ENCODE peak calls at places on chromosomes 13 and 19, in ten cellular contexts. U, E, Z, N, G, S, V, I, W and J are unnamed samples.

GRCh38 chr19:48718711-48719231 is 754 bp downstream of the MAMSTR start:
- DNase-seq in U (no peak), E (no peak), Z (no peak), N (no peak), G (peak), S (no peak), V (no peak), I (no peak), W (no peak), J (no peak)

GRCh38 chr19:11192957-11193939 is 4.1 kb downstream of the KANK2 start:
- DNase-seq in U (no peak), E (no peak), Z (no peak), N (no peak), G (no peak), S (no peak), V (no peak), I (no peak), W (no peak), J (no peak)

GRCh38 chr19:1921326-1921725 is 16.1 kb downstream of the ADAT3 start:
- DNase-seq in U (no peak), E (no peak), Z (no peak), N (no peak), G (no peak), S (no peak), V (no peak), I (no peak), W (no peak), J (no peak)

GRCh38 chr13:21071894-21072293 is 10.5 kb upstream of the LATS2 start:
- DNase-seq in U (no peak), E (no peak), Z (no peak), N (no peak), G (no peak), S (no peak), V (peak), I (no peak), W (no peak), J (no peak)

GRCh38 chr19:13841339-13842293 is 35.3 kb upstream of the NANOS3 start:
- DNase-seq in U (peak), E (no peak), Z (peak), N (peak), G (peak), S (no peak), V (peak), I (peak), W (peak), J (peak)

GRCh38 chr19:2813235-2814160 is 6.2 kb upstream of the ZNF554 start:
- DNase-seq in U (no peak), E (no peak), Z (no peak), N (no peak), G (no peak), S (no peak), V (no peak), I (no peak), W (no peak), J (no peak)

GRCh38 chr19:23365222-23365621 is 30.0 kb downstream of the ZNF91 start:
- DNase-seq in U (no peak), E (no peak), Z (no peak), N (no peak), G (no peak), S (no peak), V (no peak), I (no peak), W (no peak), J (no peak)

GRCh38 chr13:81987159-81987558 is 1646.2 kb upstream of the SPRY2 start:
- DNase-seq in U (no peak), E (no peak), Z (no peak), N (no peak), G (no peak), S (no peak), V (no peak), I (no peak), W (no peak), J (peak)

GRCh38 chr13:92379371-92379770 is 847.2 kb upstream of the GPC6 start:
- DNase-seq in U (no peak), E (no peak), Z (no peak), N (no peak), G (no peak), S (no peak), V (no peak), I (no peak), W (no peak), J (no peak)

GRCh38 chr19:18617562-18617961 is 4.9 kb downstream of the TMEM59L start:
- DNase-seq in U (no peak), E (no peak), Z (no peak), N (no peak), G (no peak), S (no peak), V (no peak), I (no peak), W (no peak), J (no peak)

GRCh38 chr13:113903912-113904311 is 40.0 kb upstream of the GAS6 start:
- DNase-seq in U (no peak), E (no peak), Z (no peak), N (no peak), G (no peak), S (no peak), V (no peak), I (no peak), W (no peak), J (no peak)

GRCh38 chr13:95087746-95088305 is 213.4 kb downstream of the ABCC4 start:
- DNase-seq in U (no peak), E (no peak), Z (peak), N (peak), G (no peak), S (peak), V (peak), I (no peak), W (no peak), J (no peak)

GRCh38 chr13:48493076-48493765 is 39.7 kb downstream of the RCBTB2 start:
- DNase-seq in U (no peak), E (no peak), Z (no peak), N (no peak), G (no peak), S (no peak), V (no peak), I (no peak), W (no peak), J (peak)

GRCh38 chr19:48444129-48444932 is 1.5 kb upstream of the GRWD1 start:
- DNase-seq in U (no peak), E (no peak), Z (no peak), N (no peak), G (no peak), S (no peak), V (no peak), I (no peak), W (no peak), J (no peak)

GRCh38 chr19:1076951-1077350 is 10.0 kb downstream of the ARHGAP45 start:
- DNase-seq in U (peak), E (no peak), Z (no peak), N (no peak), G (peak), S (no peak), V (no peak), I (peak), W (no peak), J (peak)

GRCh38 chr19:17860993-17861360 is 1.3 kb downstream of the RPL18A start:
- DNase-seq in U (no peak), E (no peak), Z (no peak), N (no peak), G (no peak), S (no peak), V (no peak), I (no peak), W (no peak), J (peak)

GRCh38 chr13:60165391-60166099 is 1.8 kb upstream of the DIAPH3 start:
- DNase-seq in U (no peak), E (no peak), Z (no peak), N (no peak), G (no peak), S (no peak), V (peak), I (no peak), W (no peak), J (no peak)

GRCh38 chr19:342801-343421 is 1.7 kb downstream of the MIER2 start:
- DNase-seq in U (peak), E (no peak), Z (peak), N (no peak), G (peak), S (peak), V (peak), I (peak), W (no peak), J (peak)

GRCh38 chr19:47024502-47024901 is 4.9 kb downstream of the NPAS1 start:
- DNase-seq in U (no peak), E (no peak), Z (no peak), N (no peak), G (no peak), S (no peak), V (no peak), I (no peak), W (no peak), J (no peak)

GRCh38 chr19:47026156-47026555 is 6.5 kb downstream of the NPAS1 start:
- DNase-seq in U (no peak), E (no peak), Z (no peak), N (no peak), G (no peak), S (no peak), V (no peak), I (no peak), W (no peak), J (no peak)

GRCh38 chr19:47026889-47027288 is 7.3 kb downstream of the NPAS1 start:
- DNase-seq in U (no peak), E (no peak), Z (no peak), N (no peak), G (no peak), S (no peak), V (no peak), I (no peak), W (no peak), J (no peak)

GRCh38 chr19:47027586-47028371 is 8.1 kb downstream of the NPAS1 start:
- DNase-seq in U (no peak), E (no peak), Z (no peak), N (no peak), G (no peak), S (no peak), V (no peak), I (no peak), W (no peak), J (no peak)

DNA sequence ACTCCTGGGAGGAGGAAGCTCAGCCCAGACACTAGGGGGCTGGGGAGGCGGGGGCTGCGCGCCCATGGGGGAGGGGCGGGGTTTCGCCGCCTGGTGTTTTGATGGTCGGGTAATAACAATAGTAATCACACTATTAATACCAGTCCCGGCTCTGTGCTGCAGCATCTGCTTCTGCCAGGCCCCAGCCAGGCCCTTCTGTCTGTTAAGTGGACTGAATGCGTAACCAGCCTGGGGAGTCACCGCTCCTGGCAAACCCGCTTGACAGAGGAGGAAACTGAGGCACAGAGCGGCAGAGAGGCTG is 8.7 kb downstream of the NPAS1 start:
- DNase-seq in U (no peak), E (no peak), Z (no peak), N (no peak), G (no peak), S (no peak), V (no peak), I (no peak), W (no peak), J (no peak)
- TF ChIP-seq CTCF in U (no peak), E (no peak), Z (no peak), N (no peak), G (no peak), S (no peak), V (no peak), I (no peak), W (no peak), J (no peak)

GRCh38 chr19:50498219-50499056 is 12.6 kb downstream of the JOSD2 start:
- DNase-seq in U (no peak), E (no peak), Z (no peak), N (no peak), G (no peak), S (no peak), V (no peak), I (no peak), W (no peak), J (no peak)

GRCh38 chr19:50501186-50501567 is 9.8 kb downstream of the JOSD2 start:
- DNase-seq in U (peak), E (no peak), Z (no peak), N (peak), G (no peak), S (no peak), V (no peak), I (peak), W (no peak), J (no peak)

GRCh38 chr19:50500753-50501151 is 10.2 kb downstream of the JOSD2 start:
- DNase-seq in U (peak), E (no peak), Z (no peak), N (no peak), G (no peak), S (no peak), V (no peak), I (peak), W (no peak), J (no peak)

GRCh38 chr19:50501568-50502475 is 9.2 kb downstream of the JOSD2 start:
- DNase-seq in U (peak), E (no peak), Z (no peak), N (no peak), G (no peak), S (no peak), V (no peak), I (peak), W (no peak), J (no peak)

DNA sequence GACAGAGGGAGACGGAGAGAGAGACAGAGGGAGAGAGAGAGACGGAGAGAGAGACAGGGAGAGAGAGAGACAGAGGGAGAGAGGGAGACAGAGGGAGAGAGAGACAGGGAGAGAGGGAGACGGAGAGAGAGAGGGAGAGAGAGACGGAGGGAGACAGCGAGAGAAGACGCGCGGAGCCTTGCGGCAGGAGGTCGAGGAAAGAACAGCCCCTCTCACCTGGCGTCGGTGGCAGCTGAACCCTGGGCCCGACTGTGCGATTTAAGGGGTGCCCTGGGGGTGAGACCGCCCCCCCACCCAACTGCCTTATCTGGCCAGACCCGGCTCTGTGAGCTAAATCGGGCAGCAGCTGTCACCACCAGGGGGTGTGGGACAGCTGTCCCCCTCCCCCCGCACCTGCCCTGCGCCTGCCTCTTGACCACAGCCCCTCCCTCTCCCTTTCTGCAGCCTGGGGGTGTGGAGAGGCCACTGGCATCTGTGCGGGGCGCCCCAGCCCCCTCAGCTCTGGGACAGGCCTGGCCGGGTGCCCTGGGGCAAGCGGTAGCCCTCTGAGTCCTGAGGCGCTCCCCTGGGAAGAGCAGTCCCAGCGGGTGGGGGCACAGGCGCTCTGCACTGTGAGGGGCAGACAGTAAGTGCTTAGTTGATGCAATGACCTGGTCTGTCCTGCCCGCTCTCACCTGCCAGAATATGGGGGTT is 10.8 kb downstream of the JOSD2 start:
- DNase-seq in U (peak), E (no peak), Z (no peak), N (peak), G (no peak), S (no peak), V (no peak), I (no peak), W (no peak), J (no peak)
- TF ChIP-seq CTCF in U (no peak), E (no peak), Z (peak), N (peak), G (no peak), S (peak), V (no peak), I (peak), W (no peak), J (peak)

GRCh38 chr13:29676535-29676934 is 81.0 kb upstream of the SLC7A1 start:
- DNase-seq in U (no peak), E (no peak), Z (peak), N (peak), G (no peak), S (no peak), V (peak), I (no peak), W (no peak), J (no peak)

GRCh38 chr13:29679357-29680050 is 84.0 kb upstream of the SLC7A1 start:
- DNase-seq in U (no peak), E (no peak), Z (no peak), N (no peak), G (peak), S (no peak), V (peak), I (no peak), W (no peak), J (no peak)

GRCh38 chr13:29674532-29674931 is 79.0 kb upstream of the SLC7A1 start:
- DNase-seq in U (no peak), E (no peak), Z (peak), N (peak), G (no peak), S (no peak), V (peak), I (no peak), W (no peak), J (no peak)

GRCh38 chr13:29677627-29678026 is 82.1 kb upstream of the SLC7A1 start:
- DNase-seq in U (no peak), E (no peak), Z (no peak), N (no peak), G (no peak), S (no peak), V (no peak), I (no peak), W (no peak), J (no peak)

DNA sequence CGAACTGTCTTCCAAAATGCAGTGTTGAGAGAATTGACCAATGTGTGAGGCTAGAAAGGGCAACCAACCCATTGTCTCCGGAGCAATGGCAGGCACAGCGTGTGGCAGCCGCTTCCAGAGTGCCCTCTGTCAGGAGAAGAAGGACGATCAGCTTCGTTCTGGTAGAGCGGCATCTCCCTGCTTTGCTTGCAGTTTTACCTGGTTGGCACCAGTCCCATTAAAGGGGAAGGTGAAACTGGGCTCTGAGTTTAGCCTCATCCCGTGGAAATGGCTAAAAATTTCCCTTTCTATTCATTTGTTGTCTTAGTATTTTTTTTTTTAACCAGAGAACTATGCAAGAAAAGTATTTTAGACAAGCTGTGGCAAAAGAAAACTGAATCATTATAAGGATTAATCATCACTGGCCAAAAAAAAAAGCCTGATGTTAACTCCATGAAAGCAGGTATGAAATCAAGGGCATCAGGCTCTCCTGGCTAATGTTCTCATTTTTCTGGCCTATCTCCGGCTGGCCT is 81.5 kb upstream of the SLC7A1 start:
- DNase-seq in U (no peak), E (no peak), Z (peak), N (peak), G (no peak), S (no peak), V (peak), I (peak), W (no peak), J (peak)
- TF ChIP-seq CTCF in U (no peak), E (no peak), Z (no peak), N (no peak), G (no peak), S (no peak), V (no peak), I (no peak), W (no peak), J (no peak)

DNA sequence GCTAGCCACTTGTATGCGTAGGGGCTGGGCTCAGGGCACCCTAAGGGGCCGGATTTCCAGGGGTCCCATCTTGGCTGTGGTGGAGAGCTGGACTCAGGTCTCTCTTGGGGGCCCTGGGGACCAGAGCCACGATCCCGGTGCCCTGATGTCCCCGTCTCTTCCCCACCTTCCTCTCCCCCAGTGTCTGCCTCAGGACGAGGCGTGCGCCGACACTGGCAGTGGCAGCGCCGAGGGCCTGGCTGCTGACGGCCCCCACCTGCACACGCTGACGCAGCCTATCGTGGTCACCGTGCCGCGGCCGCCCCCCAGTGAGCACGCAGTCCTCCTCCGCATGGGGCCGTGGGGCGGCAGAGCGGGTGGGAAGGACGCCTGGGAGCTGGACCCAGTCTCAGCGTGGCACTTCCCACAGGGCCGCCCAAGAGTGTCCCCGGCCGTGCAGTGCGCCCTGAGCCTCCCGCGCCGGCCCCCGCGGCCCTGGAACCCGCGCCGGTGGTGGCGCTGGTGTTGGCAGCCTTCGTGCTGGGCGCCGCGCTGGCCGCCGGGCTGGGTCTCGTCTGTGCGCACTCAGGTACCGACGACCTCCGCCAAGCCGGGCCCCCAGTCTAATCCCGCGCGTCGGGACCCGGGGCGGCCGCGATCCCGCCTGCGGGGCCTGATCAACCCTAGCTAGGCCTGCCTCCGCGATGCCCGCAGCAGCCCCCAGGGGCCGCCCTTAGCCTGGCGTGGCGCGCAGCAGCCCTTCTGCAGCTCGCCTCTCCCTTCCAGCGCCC is 2.7 kb upstream of the SNAPC2 start:
- DNase-seq in U (peak), E (no peak), Z (peak), N (peak), G (peak), S (peak), V (peak), I (peak), W (no peak), J (no peak)
- TF ChIP-seq CTCF in U (peak), E (peak), Z (peak), N (peak), G (peak), S (peak), V (peak), I (no peak), W (no peak), J (no peak)

GRCh38 chr13:79972066-79972569 is 368.8 kb downstream of the SPRY2 start:
- DNase-seq in U (no peak), E (no peak), Z (no peak), N (no peak), G (no peak), S (no peak), V (no peak), I (no peak), W (no peak), J (no peak)

DNA sequence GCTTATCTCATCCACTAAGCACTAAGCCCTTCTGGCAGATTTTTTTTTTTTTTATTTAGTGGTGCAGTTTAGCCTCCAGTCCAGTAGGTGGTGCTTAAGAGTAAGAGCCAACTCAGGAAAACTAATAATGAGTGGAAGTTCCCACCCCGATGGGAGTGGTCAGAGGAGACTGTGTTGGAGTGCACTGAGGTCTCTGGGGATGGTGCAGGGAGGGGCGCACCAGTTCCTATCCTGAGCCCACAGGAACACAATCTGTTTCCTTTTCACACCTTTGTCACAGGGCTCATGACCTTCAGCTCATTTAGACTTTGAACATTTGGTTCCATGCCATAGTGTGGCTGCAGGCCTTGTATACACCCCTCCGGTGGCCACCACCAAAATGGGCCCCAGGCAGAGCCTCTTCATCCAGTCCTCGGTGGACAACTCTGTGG is 367.4 kb downstream of the SPRY2 start:
- DNase-seq in U (no peak), E (no peak), Z (no peak), N (peak), G (no peak), S (peak), V (no peak), I (peak), W (no peak), J (no peak)
- TF ChIP-seq CTCF in U (peak), E (peak), Z (peak), N (no peak), G (peak), S (peak), V (peak), I (peak), W (no peak), J (peak)

GRCh38 chr13:69524459-69525155 is 583.0 kb upstream of the ATXN8OS start:
- DNase-seq in U (no peak), E (no peak), Z (peak), N (no peak), G (no peak), S (peak), V (no peak), I (no peak), W (no peak), J (peak)
- TF ChIP-seq CTCF in U (no peak), E (no peak), Z (peak), N (peak), G (peak), S (peak), V (no peak), I (no peak), W (no peak), J (peak)